ENCODE peak calls at places on chromosomes 1 and 21, in nine cellular contexts. D, J, S, Y, X, E, K, L and T are unnamed samples.

GRCh38 chr1:209406111-209406654 is 177.3 kb upstream of the CAMK1G start:
- DNase-seq in S (no peak), X (no peak), J (no peak), D (no peak), Y (no peak), L (no peak), K (no peak), E (peak), T (no peak)

GRCh38 chr1:204435886-204436271 is 24.3 kb upstream of the PPP1R15B start:
- DNase-seq in J (no peak), K (no peak), L (no peak), E (peak), D (no peak), Y (no peak), S (no peak), X (no peak), T (no peak)

GRCh38 chr1:185404864-185405568 is 88.0 kb upstream of the IVNS1ABP start:
- DNase-seq in Y (no peak), S (no peak), X (no peak), E (no peak), D (no peak), K (no peak), J (no peak), L (no peak), T (no peak)

GRCh38 chr1:29503441-29503840 is 267.1 kb downstream of the PTPRU start:
- DNase-seq in L (no peak), J (no peak), K (peak), D (no peak), S (no peak), X (no peak), E (no peak), Y (no peak), T (no peak)

GRCh38 chr1:208724079-208724478 is 479.9 kb upstream of the PLXNA2 start:
- DNase-seq in X (no peak), Y (no peak), L (no peak), S (no peak), D (no peak), E (no peak), J (no peak), K (no peak), T (no peak)

GRCh38 chr1:168556647-168557046 is 12.8 kb upstream of the XCL2 start:
- DNase-seq in E (no peak), S (no peak), J (no peak), Y (no peak), X (no peak), L (no peak), D (no peak), K (no peak), T (no peak)

GRCh38 chr1:1759456-1760344 is 18.6 kb downstream of the NADK start:
- DNase-seq in D (no peak), S (no peak), J (no peak), E (no peak), X (no peak), K (no peak), L (no peak), Y (no peak), T (peak)

GRCh38 chr1:29245876-29246275 is 9.6 kb downstream of the PTPRU start:
- DNase-seq in K (peak), Y (no peak), L (peak), X (no peak), E (peak), S (no peak), D (no peak), J (no peak), T (no peak)

GRCh38 chr21:15552914-15553491 is 176.8 kb upstream of the USP25 start:
- DNase-seq in L (no peak), Y (no peak), S (no peak), K (no peak), J (no peak), X (no peak), D (no peak), E (peak), T (no peak)

GRCh38 chr1:51344602-51345299 is 14.4 kb upstream of the TTC39A start:
- DNase-seq in E (no peak), J (no peak), K (no peak), D (no peak), Y (no peak), S (no peak), L (no peak), X (no peak), T (no peak)

GRCh38 chr1:205344010-205344808 is 12.5 kb downstream of the KLHDC8A start:
- DNase-seq in S (no peak), D (peak), Y (peak), K (peak), L (peak), J (no peak), X (peak), E (no peak), T (peak)

GRCh38 chr1:3669971-3670431 is 17.7 kb downstream of the TP73 start:
- DNase-seq in S (peak), X (no peak), J (no peak), L (peak), D (no peak), K (no peak), E (no peak), Y (no peak), T (peak)

GRCh38 chr1:154866995-154867795 is 2.9 kb downstream of the KCNN3 start:
- DNase-seq in Y (no peak), L (peak), J (no peak), X (peak), K (peak), S (no peak), D (peak), E (peak), T (no peak)

GRCh38 chr1:22132517-22133235 is 10.2 kb downstream of the WNT4 start:
- DNase-seq in D (no peak), K (no peak), E (peak), X (no peak), Y (no peak), L (no peak), J (no peak), S (no peak), T (no peak)

GRCh38 chr1:32881871-32882850 is 4.1 kb upstream of the HPCA start:
- DNase-seq in X (no peak), K (no peak), Y (no peak), J (no peak), S (peak), D (no peak), L (no peak), E (no peak), T (peak)

GRCh38 chr1:25797939-25798338 is 2.1 kb upstream of the SELENON start:
- DNase-seq in X (no peak), E (no peak), L (no peak), J (no peak), S (no peak), Y (no peak), K (no peak), D (peak), T (peak)

GRCh38 chr1:5821496-5822176 is 170.6 kb downstream of the NPHP4 start:
- DNase-seq in X (no peak), L (no peak), D (no peak), S (no peak), J (no peak), K (no peak), E (no peak), Y (no peak), T (no peak)

GRCh38 chr1:91727763-91728162 is 158.2 kb downstream of the TGFBR3 start:
- DNase-seq in D (no peak), K (no peak), X (no peak), E (peak), S (no peak), J (no peak), Y (no peak), L (no peak), T (no peak)

GRCh38 chr21:44752701-44753235 is 41.4 kb upstream of the TSPEAR start:
- DNase-seq in S (no peak), L (no peak), D (no peak), J (no peak), X (no peak), Y (no peak), E (no peak), K (no peak), T (no peak)

GRCh38 chr1:17032741-17033140 is 21.0 kb upstream of the ATP13A2 start:
- DNase-seq in E (peak), S (no peak), X (no peak), Y (no peak), K (no peak), J (no peak), L (no peak), D (no peak), T (no peak)

GRCh38 chr1:33814166-33814565 is 49.7 kb upstream of the HMGB4 start:
- DNase-seq in J (no peak), E (peak), Y (no peak), D (no peak), X (no peak), K (no peak), L (no peak), S (no peak), T (no peak)

GRCh38 chr1:9842781-9843575 is 19.2 kb upstream of the CLSTN1 start:
- DNase-seq in Y (no peak), D (no peak), L (no peak), K (no peak), X (no peak), S (peak), E (no peak), J (no peak), T (peak)

GRCh38 chr21:22711636-22712035 is 1713.4 kb downstream of the NCAM2 start:
- DNase-seq in D (no peak), L (no peak), K (no peak), J (no peak), E (no peak), Y (no peak), S (no peak), X (no peak), T (no peak)

GRCh38 chr21:15421947-15422346 is 307.8 kb upstream of the USP25 start:
- DNase-seq in L (no peak), X (no peak), S (no peak), D (no peak), K (no peak), Y (no peak), E (no peak), J (no peak), T (no peak)

GRCh38 chr1:30313176-30313575 is 410.2 kb downstream of the MATN1 start:
- DNase-seq in K (no peak), X (no peak), E (no peak), Y (no peak), S (no peak), D (no peak), L (no peak), J (peak), T (no peak)

GRCh38 chr21:35026617-35027557 is 22.2 kb downstream of the RUNX1 start:
- DNase-seq in S (peak), E (peak), X (peak), Y (peak), D (peak), J (no peak), L (peak), K (no peak), T (peak)

GRCh38 chr1:51898090-51898734 is 19.7 kb upstream of the NRDC start:
- DNase-seq in D (no peak), S (no peak), K (no peak), E (peak), Y (no peak), L (no peak), J (no peak), X (no peak), T (no peak)

GRCh38 chr1:36248250-36248894 is 24.1 kb downstream of the THRAP3 start:
- DNase-seq in L (no peak), E (peak), D (no peak), K (no peak), Y (no peak), J (no peak), X (no peak), S (peak), T (peak)